ENCODE peak calls at places on chromosomes 7 and 10, in nine cellular contexts. B is NCI-H345; C is ureter; T is activated T-cell treated with anti-CD3 and anti-CD28 coated beads, Interleukin-2, amount 50 U/mL, for 1 hour; J is Daoy; N is GM04503; G is T-helper 1 cell; M is cardiac muscle cell; F is AG04449. V is an unnamed sample.
A peak's percentile ranks its signal among the peaks of the same experiment; 100 is the strongest.

GRCh38 chr7:154913645-154914579 is 89.0 kb downstream of the PAXIP1 start:
- DNase-seq in C (peak; percentile 87), J (peak; percentile 81), T (peak; percentile 93), G (peak; percentile 70), M (peak; percentile 74), F (no peak), N (peak; percentile 5), B (peak; percentile 78), V (peak; percentile 80)

GRCh38 chr7:25495905-25496304 is 267.6 kb upstream of the NPVF start:
- DNase-seq in N (no peak), M (no peak), B (no peak), G (no peak), F (no peak), T (no peak), C (no peak), J (no peak), V (no peak)

GRCh38 chr7:105734233-105734632 is 142.2 kb downstream of the ATXN7L1 start:
- DNase-seq in M (no peak), G (no peak), J (peak; percentile 21), F (no peak), T (no peak), N (no peak), C (no peak), B (no peak), V (no peak)

GRCh38 chr10:46550076-46550790 is 6.2 kb downstream of the GPRIN2 start:
- DNase-seq in J (no peak), F (no peak), B (no peak), M (no peak), T (no peak), G (no peak), N (no peak), C (peak; percentile 41), V (no peak)

GRCh38 chr10:126499744-126500143 is 111.5 kb upstream of the ADAM12 start:
- DNase-seq in C (no peak), G (no peak), F (no peak), B (no peak), N (no peak), J (peak; percentile 57), M (no peak), T (no peak), V (no peak)

GRCh38 chr10:36188054-36188453 is 546.0 kb upstream of the FZD8 start:
- DNase-seq in J (no peak), F (no peak), N (no peak), C (no peak), B (peak; percentile 7), M (peak; percentile 36), G (no peak), T (no peak), V (no peak)

GRCh38 chr7:42805601-42806000 is 106.3 kb downstream of the C7orf25 start:
- DNase-seq in J (no peak), G (no peak), F (no peak), B (no peak), C (no peak), M (no peak), N (no peak), T (no peak), V (no peak)

GRCh38 chr7:142301923-142302550 is 44.2 kb upstream of the PRSS58 start:
- DNase-seq in C (no peak), T (no peak), G (no peak), N (no peak), B (no peak), M (no peak), F (no peak), J (no peak), V (no peak)

GRCh38 chr7:159196584-159196983 is 51.9 kb upstream of the VIPR2 start:
- DNase-seq in J (no peak), F (no peak), B (no peak), G (no peak), M (no peak), C (no peak), T (no peak), N (no peak), V (no peak)

GRCh38 chr10:92681306-92681823 is 8.4 kb upstream of the HHEX start:
- DNase-seq in B (no peak), N (no peak), C (no peak), F (no peak), G (no peak), T (no peak), J (no peak), M (no peak), V (no peak)

GRCh38 chr7:138568655-138569054 is 108.6 kb downstream of the TRIM24 start:
- DNase-seq in B (no peak), G (no peak), T (no peak), N (no peak), M (no peak), J (no peak), C (no peak), F (no peak), V (no peak)

GRCh38 chr7:101630591-101630990 is 1.5 kb upstream of the MYL10 start:
- DNase-seq in B (no peak), T (no peak), J (peak; percentile 89), F (no peak), G (no peak), C (peak; percentile 78), N (no peak), M (no peak), V (no peak)

GRCh38 chr10:117544729-117545140 is 2.2 kb downstream of the EMX2 start:
- DNase-seq in C (no peak), N (no peak), G (no peak), B (no peak), J (peak; percentile 17), F (no peak), T (no peak), M (no peak), V (no peak)

GRCh38 chr7:1394371-1394770 is 64.9 kb downstream of the MICALL2 start:
- DNase-seq in N (no peak), B (no peak), M (no peak), C (no peak), G (no peak), F (no peak), J (no peak), T (no peak), V (no peak)

V was measured in activated T-helper 9 cell treated with anti-CD3 and anti-CD28 coated beads, Interleukin-2, amount 50 U/mL, for 16 hours.